ENCODE peak calls at places on chromosomes 2 and 18, in six cellular contexts. C is iPS-NIHi11; E is left cardiac atrium; B is Kasumi-1; V is stimulated activated CD4-positive, alpha-beta T cell treated with anti-CD3 and anti-CD28 coated beads, Interleukin-1b, Interleukin-23, amount 100 ng/mL, for 4 hours; Z is NB4. N is an unnamed sample.

GRCh38 chr2:206792645-206793044 is 27.2 kb downstream of the FASTKD2 start:
- DNase-seq in C (no peak), E (no peak), B (no peak), V (no peak), Z (no peak), N (no peak)

GRCh38 chr18:45275367-45276113 is 339.7 kb upstream of the SLC14A2 start:
- DNase-seq in C (no peak), E (no peak), B (peak), V (no peak), Z (peak), N (no peak)

GRCh38 chr2:145546091-145546490 is 1026.2 kb upstream of the ZEB2 start:
- DNase-seq in C (no peak), E (no peak), B (no peak), V (no peak), Z (no peak), N (no peak)

GRCh38 chr2:925309-925708 is 25.3 kb upstream of the SNTG2 start:
- DNase-seq in C (no peak), E (no peak), B (no peak), V (no peak), Z (no peak), N (no peak)

GRCh38 chr2:112920923-112921532 is 10.1 kb downstream of the IL37 start:
- DNase-seq in C (no peak), E (no peak), B (no peak), V (no peak), Z (no peak), N (no peak)

GRCh38 chr2:72423766-72424165 is 276.1 kb upstream of the CYP26B1 start:
- DNase-seq in C (no peak), E (no peak), B (no peak), V (no peak), Z (no peak), N (no peak)

GRCh38 chr2:199457147-199458016 is at the start of gene SATB2:
- DNase-seq in C (peak), E (peak), B (peak), V (no peak), Z (peak), N (no peak)

GRCh38 chr2:233436191-233436581 is 81.9 kb downstream of the DGKD start:
- DNase-seq in C (no peak), E (no peak), B (no peak), V (no peak), Z (no peak), N (no peak)

GRCh38 chr2:75896779-75897366 is 186.2 kb upstream of the GCFC2 start:
- DNase-seq in C (peak), E (no peak), B (peak), V (no peak), Z (peak), N (no peak)

GRCh38 chr2:65710779-65711295 is 278.4 kb upstream of the SPRED2 start:
- DNase-seq in C (peak), E (no peak), B (peak), V (no peak), Z (peak), N (no peak)

GRCh38 chr2:237895544-237896506 is 36.4 kb downstream of the RAMP1 start:
- DNase-seq in C (no peak), E (peak), B (no peak), V (no peak), Z (no peak), N (no peak)

GRCh38 chr18:62509779-62510178 is 13.0 kb upstream of the ZCCHC2 start:
- DNase-seq in C (no peak), E (no peak), B (no peak), V (no peak), Z (no peak), N (no peak)

GRCh38 chr18:40249390-40250080 is 1705.5 kb upstream of the PIK3C3 start:
- DNase-seq in C (no peak), E (no peak), B (no peak), V (no peak), Z (no peak), N (no peak)

GRCh38 chr2:66587216-66587615 is 152.3 kb downstream of the MEIS1 start:
- DNase-seq in C (peak), E (no peak), B (no peak), V (no peak), Z (no peak), N (no peak)

GRCh38 chr2:48699377-48699951 is 56.1 kb downstream of the LHCGR start:
- DNase-seq in C (no peak), E (no peak), B (no peak), V (no peak), Z (no peak), N (no peak)

GRCh38 chr2:160039166-160039903 is 23.1 kb downstream of the PLA2R1 start:
- DNase-seq in C (no peak), E (peak), B (no peak), V (no peak), Z (no peak), N (no peak)

GRCh38 chr2:37417321-37417720 is 72.9 kb downstream of the QPCT start:
- DNase-seq in C (no peak), E (no peak), B (no peak), V (no peak), Z (no peak), N (no peak)

GRCh38 chr2:55431982-55432627 is 12.4 kb upstream of the CCDC88A start:
- DNase-seq in C (peak), E (no peak), B (peak), V (no peak), Z (peak), N (no peak)

GRCh38 chr2:113757059-113757657 is 716 bp upstream of the SLC35F5 start:
- DNase-seq in C (no peak), E (no peak), B (no peak), V (no peak), Z (no peak), N (no peak)

GRCh38 chr18:28432350-28432749 is 255.4 kb upstream of the CDH2 start:
- DNase-seq in C (no peak), E (no peak), B (no peak), V (no peak), Z (no peak), N (no peak)

GRCh38 chr2:239953418-239954061 is 71.6 kb downstream of the NDUFA10 start:
- DNase-seq in C (no peak), E (peak), B (no peak), V (no peak), Z (peak), N (no peak)

GRCh38 chr18:10304853-10305252 is 149.6 kb upstream of the APCDD1 start:
- DNase-seq in C (no peak), E (peak), B (no peak), V (no peak), Z (peak), N (no peak)

GRCh38 chr18:77059294-77059916 is 73.2 kb downstream of the MBP start:
- DNase-seq in C (peak), E (no peak), B (peak), V (no peak), Z (peak), N (peak)

GRCh38 chr2:200310545-200310971 is 4.1 kb downstream of the SPATS2L start:
- DNase-seq in C (no peak), E (no peak), B (no peak), V (no peak), Z (no peak), N (no peak)

GRCh38 chr2:21256006-21256405 is 132.2 kb downstream of the TDRD15 start:
- DNase-seq in C (no peak), E (peak), B (peak), V (no peak), Z (peak), N (no peak)

GRCh38 chr18:74492259-74492658 is 3.9 kb upstream of the CNDP2 start:
- DNase-seq in C (no peak), E (no peak), B (no peak), V (no peak), Z (no peak), N (no peak)

GRCh38 chr2:182826051-182826450 is 40.4 kb downstream of the FRZB start:
- DNase-seq in C (no peak), E (no peak), B (no peak), V (no peak), Z (no peak), N (no peak)

GRCh38 chr2:73260338-73260984 is 23.8 kb downstream of the FBXO41 start:
- DNase-seq in C (peak), E (no peak), B (peak), V (no peak), Z (peak), N (peak)

GRCh38 chr2:192194065-192194865 is 468 bp downstream of the TMEFF2 start:
- DNase-seq in C (peak), E (peak), B (peak), V (no peak), Z (no peak), N (no peak)

GRCh38 chr2:232632904-232633412 is 446 bp upstream of the EFHD1 start:
- DNase-seq in C (no peak), E (peak), B (peak), V (no peak), Z (peak), N (no peak)

GRCh38 chr2:112548980-112549379 is 6.7 kb downstream of the POLR1B start:
- DNase-seq in C (no peak), E (no peak), B (no peak), V (no peak), Z (no peak), N (no peak)

GRCh38 chr2:100208375-100208774 is 66.0 kb upstream of the AFF3 start:
- DNase-seq in C (no peak), E (no peak), B (no peak), V (no peak), Z (no peak), N (no peak)

GRCh38 chr18:37322497-37323035 is 243.0 kb downstream of the CELF4 start:
- DNase-seq in C (peak), E (peak), B (peak), V (no peak), Z (peak), N (peak)